ENCODE peak calls at places on chromosomes 6 and 20, in seven cellular contexts. N is CD4-positive, alpha-beta T cell; W is tibial nerve; O is right atrium auricular region; X is breast epithelium; C is fibroblast of the aortic adventitia; B is progenitor cell of endocrine pancreas. G is an unnamed sample.

GRCh38 chr6:163226836-163227485 is 187.6 kb upstream of the QKI start:
- DNase-seq in N (no peak), W (no peak), O (no peak), X (no peak), C (no peak), B (no peak), G (no peak)

GRCh38 chr6:33151050-33151449 is 41.2 kb downstream of the COL11A2 start:
- DNase-seq in N (no peak), W (no peak), O (no peak), X (no peak), C (no peak), B (no peak), G (no peak)

GRCh38 chr20:8895472-8895871 is 173.4 kb upstream of the PLCB4 start:
- DNase-seq in N (no peak), W (no peak), O (no peak), X (no peak), C (no peak), B (no peak), G (no peak)

GRCh38 chr6:168410554-168411011 is 30.4 kb upstream of the SMOC2 start:
- DNase-seq in N (no peak), W (no peak), O (no peak), X (no peak), C (no peak), B (no peak), G (no peak)

GRCh38 chr20:43525016-43525415 is 17.5 kb downstream of the L3MBTL1 start:
- DNase-seq in N (no peak), W (no peak), O (no peak), X (no peak), C (no peak), B (no peak), G (no peak)

GRCh38 chr6:27867941-27868705 is 44.1 kb downstream of the OR2B2 start:
- DNase-seq in N (no peak), W (no peak), O (no peak), X (no peak), C (no peak), B (no peak), G (no peak)

GRCh38 chr6:25868784-25869183 is 5.3 kb downstream of the SLC17A3 start:
- DNase-seq in N (no peak), W (no peak), O (no peak), X (no peak), C (no peak), B (no peak), G (no peak)

GRCh38 chr6:158797331-158798202 is 21.6 kb downstream of the EZR start:
- DNase-seq in N (no peak), W (no peak), O (no peak), X (no peak), C (peak), B (no peak), G (no peak)

GRCh38 chr20:5928063-5928462 is 22.3 kb downstream of the TRMT6 start:
- DNase-seq in N (no peak), W (no peak), O (no peak), X (no peak), C (no peak), B (no peak), G (no peak)

GRCh38 chr20:34904202-34904621 is 27.8 kb downstream of the ACSS2 start:
- DNase-seq in N (no peak), W (peak), O (no peak), X (no peak), C (no peak), B (no peak), G (no peak)

GRCh38 chr6:26536571-26537159 is 1.5 kb upstream of the HMGN4 start:
- DNase-seq in N (no peak), W (no peak), O (no peak), X (no peak), C (peak), B (no peak), G (peak)

DNA sequence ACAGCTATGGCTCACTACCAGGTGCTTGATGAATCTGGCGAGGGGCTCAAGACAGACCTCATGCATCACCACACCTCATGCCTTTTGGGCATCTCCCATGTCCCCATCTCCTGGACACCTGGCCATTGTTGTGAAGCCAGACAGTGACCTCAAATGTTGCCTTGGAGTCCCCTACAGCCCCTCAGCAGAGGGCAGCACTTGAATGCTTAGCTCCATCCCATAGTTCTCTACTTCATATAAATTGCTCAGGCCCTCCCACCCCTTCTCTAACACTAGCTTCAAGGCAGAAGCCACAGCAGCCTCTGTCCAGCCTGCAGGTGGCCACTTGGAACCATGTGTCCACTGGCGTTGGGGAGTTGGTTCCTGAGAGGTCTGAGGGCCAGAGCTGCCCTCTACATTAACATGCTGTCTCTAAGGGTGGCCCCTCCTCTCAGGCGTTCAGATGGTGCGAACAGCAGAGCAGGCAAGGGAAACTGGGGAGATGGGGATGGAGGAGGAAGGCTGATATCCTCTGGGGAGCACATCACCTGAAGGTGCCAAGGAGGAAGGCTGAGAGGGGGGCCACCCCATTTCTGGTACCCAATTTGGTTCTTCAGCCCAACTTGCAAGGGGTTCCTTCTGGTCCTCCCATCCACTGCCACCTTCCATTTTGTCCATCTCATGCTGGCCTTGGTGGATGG is 31.3 kb downstream of the MOCS1 start:
- DNase-seq in N (no peak), W (no peak), O (no peak), X (no peak), C (no peak), B (no peak), G (no peak)
- TF ChIP-seq CTCF in N (no peak), W (no peak), O (no peak), X (no peak), C (no peak), B (no peak), G (no peak)

GRCh38 chr20:13953227-13953626 is 37.2 kb downstream of the SEL1L2 start:
- DNase-seq in N (no peak), W (no peak), O (no peak), X (no peak), C (no peak), B (no peak), G (no peak)
- TF ChIP-seq CTCF in N (no peak), W (no peak), O (no peak), X (no peak), C (no peak), B (peak), G (no peak)

GRCh38 chr20:37528442-37529213 is 952 bp upstream of the BLCAP start:
- DNase-seq in N (no peak), W (no peak), O (peak), X (no peak), C (peak), B (no peak), G (no peak)

GRCh38 chr20:37526839-37527637 is 638 bp downstream of the BLCAP start:
- DNase-seq in N (no peak), W (no peak), O (no peak), X (peak), C (peak), B (no peak), G (no peak)

GRCh38 chr20:37526238-37526838 is 1.3 kb downstream of the BLCAP start:
- DNase-seq in N (no peak), W (no peak), O (no peak), X (peak), C (peak), B (no peak), G (peak)

GRCh38 chr20:37529214-37529967 is 1.7 kb upstream of the BLCAP start:
- DNase-seq in N (no peak), W (no peak), O (no peak), X (no peak), C (no peak), B (no peak), G (no peak)

GRCh38 chr20:37527638-37528441 is at the start of gene BLCAP:
- DNase-seq in N (peak), W (peak), O (peak), X (peak), C (peak), B (peak), G (peak)
- TF ChIP-seq CTCF in N (no peak), W (no peak), O (no peak), X (no peak), C (no peak), B (no peak), G (no peak)

GRCh38 chr20:32444474-32445220 is 86.5 kb downstream of the ASXL1 start:
- DNase-seq in N (no peak), W (no peak), O (no peak), X (no peak), C (no peak), B (no peak), G (no peak)

GRCh38 chr20:32445539-32446273 is 87.6 kb downstream of the ASXL1 start:
- DNase-seq in N (no peak), W (no peak), O (no peak), X (no peak), C (no peak), B (no peak), G (no peak)

GRCh38 chr20:32441638-32442037 is 83.5 kb downstream of the ASXL1 start:
- DNase-seq in N (no peak), W (no peak), O (no peak), X (no peak), C (no peak), B (no peak), G (no peak)

GRCh38 chr20:32442630-32443029 is 84.5 kb downstream of the ASXL1 start:
- DNase-seq in N (no peak), W (no peak), O (no peak), X (no peak), C (no peak), B (no peak), G (no peak)

GRCh38 chr20:32443386-32443974 is 85.3 kb downstream of the ASXL1 start:
- DNase-seq in N (no peak), W (no peak), O (no peak), X (no peak), C (no peak), B (no peak), G (no peak)
- TF ChIP-seq CTCF in N (no peak), W (no peak), O (no peak), X (no peak), C (no peak), B (no peak), G (no peak)

GRCh38 chr20:41782255-41782654 is 164.1 kb upstream of the CHD6 start:
- DNase-seq in N (no peak), W (no peak), O (no peak), X (no peak), C (no peak), B (no peak), G (no peak)

GRCh38 chr20:41783423-41784220 is 165.4 kb upstream of the CHD6 start:
- DNase-seq in N (no peak), W (no peak), O (no peak), X (no peak), C (no peak), B (no peak), G (no peak)

GRCh38 chr20:41782730-41783406 is 164.7 kb upstream of the CHD6 start:
- DNase-seq in N (no peak), W (no peak), O (no peak), X (no peak), C (no peak), B (no peak), G (no peak)

DNA sequence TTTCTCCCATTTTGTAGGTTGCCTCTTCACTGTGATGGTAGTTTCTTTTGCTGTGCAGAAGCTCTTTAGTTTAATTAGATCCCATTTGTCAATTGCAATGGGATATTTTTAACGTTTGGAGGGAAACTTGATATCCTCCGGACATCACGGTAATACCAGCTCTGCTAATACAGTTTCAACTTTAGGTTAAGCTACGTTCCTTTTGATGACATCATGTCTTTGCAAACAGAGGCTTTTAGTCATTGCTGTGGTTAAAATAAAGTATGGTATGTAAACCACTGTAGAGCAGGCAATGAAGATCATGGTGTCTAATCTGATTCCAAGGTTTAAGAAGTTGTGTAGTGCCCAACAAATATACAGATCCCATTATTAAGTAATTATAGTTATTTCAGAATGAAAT is 168.0 kb upstream of the CHD6 start:
- DNase-seq in N (no peak), W (no peak), O (no peak), X (no peak), C (no peak), B (no peak), G (no peak)
- TF ChIP-seq CTCF in N (no peak), W (no peak), O (no peak), X (no peak), C (no peak), B (no peak), G (no peak)

DNA sequence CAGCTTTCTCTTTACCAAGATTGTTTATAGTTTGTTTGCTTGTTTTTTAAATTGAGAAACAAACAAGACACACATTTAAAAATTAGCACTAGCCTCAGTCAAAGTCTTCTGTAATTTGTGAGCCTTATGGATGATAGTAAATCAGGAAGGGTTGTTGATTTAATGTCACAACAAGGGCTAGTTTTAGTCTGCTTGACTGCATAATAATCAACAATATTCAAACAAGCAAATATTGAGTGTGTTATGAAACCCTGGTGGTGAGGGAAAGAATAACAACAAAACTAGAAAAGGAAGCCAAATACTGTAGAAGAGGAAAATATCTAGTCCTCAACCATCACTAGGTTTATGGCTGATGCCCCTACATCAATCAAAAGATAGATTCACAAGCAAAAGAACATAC is 228.6 kb downstream of the TBC1D7 start:
- DNase-seq in N (no peak), W (no peak), O (no peak), X (no peak), C (no peak), B (no peak), G (no peak)
- TF ChIP-seq CTCF in N (peak), W (no peak), O (no peak), X (no peak), C (no peak), B (peak), G (peak)

GRCh38 chr20:64145458-64146300 is 18.6 kb upstream of the MYT1 start:
- DNase-seq in N (no peak), W (no peak), O (no peak), X (no peak), C (no peak), B (no peak), G (peak)
- TF ChIP-seq CTCF in N (no peak), W (no peak), O (no peak), X (no peak), C (no peak), B (no peak), G (no peak)

GRCh38 chr6:41252401-41252800 is 24.3 kb downstream of the TREML4 start:
- DNase-seq in N (no peak), W (no peak), O (no peak), X (no peak), C (no peak), B (no peak), G (no peak)

GRCh38 chr6:41247288-41247865 is 19.2 kb downstream of the TREML4 start:
- DNase-seq in N (no peak), W (no peak), O (no peak), X (no peak), C (no peak), B (no peak), G (no peak)

DNA sequence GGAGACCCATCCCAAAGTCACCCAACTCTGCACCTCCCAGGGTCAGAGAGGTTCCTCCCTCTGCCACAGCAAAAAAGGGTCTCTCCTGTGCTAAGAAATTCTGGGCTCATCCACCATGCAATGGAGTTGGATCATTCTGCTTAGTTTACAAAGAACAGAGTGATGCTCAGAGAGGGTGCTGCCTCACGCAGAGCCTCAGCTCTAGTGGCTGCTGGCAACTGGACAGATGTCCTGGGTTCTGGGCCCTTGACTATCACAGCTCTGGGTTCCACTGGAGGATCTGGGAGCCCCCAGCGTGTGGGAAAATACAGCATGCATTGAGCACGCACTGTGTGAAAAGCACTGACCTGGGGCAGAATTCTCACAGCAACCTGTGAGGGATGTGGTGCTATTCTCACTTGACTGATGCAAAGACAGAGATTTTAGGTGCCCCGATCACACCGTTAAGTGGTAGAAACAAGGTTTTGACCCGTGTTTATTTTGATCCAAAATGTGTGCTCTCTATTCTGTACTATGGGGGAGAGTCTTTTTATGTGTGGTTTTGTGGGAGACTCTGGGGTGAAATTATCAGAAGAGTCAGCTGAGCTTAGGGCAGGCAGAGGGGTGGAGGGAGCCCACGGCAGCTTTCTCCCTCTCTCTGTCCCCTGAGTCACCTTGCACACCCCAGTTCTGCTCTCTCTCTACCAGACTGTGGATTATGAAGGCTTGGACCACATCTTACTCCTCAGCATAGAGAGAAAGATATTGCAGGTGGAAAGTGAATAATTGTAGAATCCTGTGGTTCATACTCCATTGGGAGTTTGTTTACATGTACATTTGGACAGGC is 19.9 kb downstream of the TREML4 start:
- DNase-seq in N (no peak), W (no peak), O (no peak), X (no peak), C (no peak), B (no peak), G (no peak)
- TF ChIP-seq CTCF in N (no peak), W (no peak), O (no peak), X (no peak), C (no peak), B (no peak), G (no peak)

GRCh38 chr20:38173237-38174156 is 8.4 kb upstream of the TGM2 start:
- DNase-seq in N (no peak), W (no peak), O (peak), X (no peak), C (peak), B (peak), G (no peak)
- TF ChIP-seq CTCF in N (no peak), W (no peak), O (no peak), X (no peak), C (peak), B (no peak), G (no peak)